ENCODE peak calls at places on chromosomes 1 and 21, in four cellular contexts. B is HCT116, Z is astrocyte, A is Panc1. L is an unnamed sample.

GRCh38 chr1:1889847-1890505 is 911 bp downstream of the GNB1 start:
- DNase-seq in Z (peak), B (no peak), A (no peak), L (no peak)

GRCh38 chr1:76292418-76293184 is 218.1 kb downstream of the ST6GALNAC3 start:
- DNase-seq in Z (no peak), A (no peak), B (no peak), L (no peak)

GRCh38 chr1:209491897-209492296 is 91.6 kb upstream of the CAMK1G start:
- DNase-seq in Z (no peak), B (no peak), A (no peak), L (no peak)

GRCh38 chr1:41496080-41497055 is 11.9 kb upstream of the EDN2 start:
- DNase-seq in Z (peak), A (no peak), B (peak), L (no peak)

GRCh38 chr1:40450491-40451237 is 388 bp downstream of the ZFP69B start:
- DNase-seq in A (peak), B (no peak), Z (peak), L (peak)

GRCh38 chr1:32881871-32882850 is 4.1 kb upstream of the HPCA start:
- DNase-seq in A (no peak), B (no peak), Z (no peak), L (peak)

GRCh38 chr1:5619469-5619868 is 372.8 kb downstream of the NPHP4 start:
- DNase-seq in A (no peak), Z (no peak), B (no peak), L (no peak)

GRCh38 chr1:80212021-80212420 is 1205.5 kb upstream of the ADGRL4 start:
- DNase-seq in B (no peak), Z (no peak), A (no peak), L (no peak)

GRCh38 chr1:15047237-15047636 is 106.3 kb upstream of the TMEM51 start:
- DNase-seq in A (no peak), B (no peak), Z (no peak), L (no peak)

GRCh38 chr21:44199448-44199847 is 41.3 kb downstream of the ICOSLG start:
- DNase-seq in B (no peak), A (no peak), Z (no peak), L (no peak)

GRCh38 chr1:207861442-207862177 is 49.3 kb downstream of the CD34 start:
- DNase-seq in B (no peak), Z (peak), A (no peak), L (no peak)

GRCh38 chr1:172449012-172449584 is 5.2 kb upstream of the PIGC start:
- DNase-seq in A (no peak), B (no peak), Z (no peak), L (no peak)

GRCh38 chr1:169259816-169260215 is 107.8 kb downstream of the NME7 start:
- DNase-seq in Z (no peak), B (no peak), A (no peak), L (no peak)

GRCh38 chr21:29712818-29713217 is 227.0 kb downstream of the GRIK1 start:
- DNase-seq in Z (no peak), B (no peak), A (no peak), L (no peak)

GRCh38 chr1:180183426-180183825 is 28.8 kb downstream of the QSOX1 start:
- DNase-seq in B (no peak), A (no peak), Z (no peak), L (no peak)

GRCh38 chr1:43531906-43532584 is 1.4 kb downstream of the PTPRF start:
- DNase-seq in Z (no peak), B (no peak), A (no peak), L (no peak)

GRCh38 chr1:52574594-52574993 is 21.7 kb upstream of the TUT4 start:
- DNase-seq in Z (peak), B (peak), A (no peak), L (no peak)

GRCh38 chr1:186620951-186621350 is 59.3 kb downstream of the PTGS2 start:
- DNase-seq in A (no peak), Z (peak), B (no peak), L (no peak)

GRCh38 chr1:16112558-16113555 is 39.4 kb upstream of the FAM131C start:
- DNase-seq in A (no peak), B (no peak), Z (peak), L (no peak)

GRCh38 chr1:223492044-223492443 is 98.8 kb downstream of the CCDC185 start:
- DNase-seq in B (no peak), A (no peak), Z (no peak), L (no peak)

GRCh38 chr1:172450524-172450885 is 6.6 kb upstream of the PIGC start:
- DNase-seq in A (no peak), Z (no peak), B (no peak), L (no peak)

GRCh38 chr1:200838676-200839445 is 33.9 kb upstream of the GPR25 start:
- DNase-seq in A (no peak), Z (peak), B (no peak), L (no peak)

GRCh38 chr1:149962736-149963135 is 26.1 kb upstream of the MTMR11 start:
- DNase-seq in A (no peak), B (no peak), Z (peak), L (no peak)

GRCh38 chr1:23916209-23917131 is 3.3 kb upstream of the CNR2 start:
- DNase-seq in B (peak), A (peak), Z (peak), L (no peak)

GRCh38 chr1:43719063-43719462 is 11.7 kb downstream of the ST3GAL3 start:
- DNase-seq in A (no peak), Z (no peak), B (no peak), L (no peak)

GRCh38 chr1:110982320-110982719 is 18.6 kb upstream of the LRIF1 start:
- DNase-seq in B (no peak), A (no peak), Z (no peak), L (no peak)

GRCh38 chr1:42765271-42765670 is 1.6 kb downstream of the P3H1 start:
- DNase-seq in A (no peak), B (no peak), Z (no peak), L (no peak)

GRCh38 chr1:30905403-30905802 is 3.2 kb downstream of the SDC3 start:
- DNase-seq in B (no peak), A (no peak), Z (no peak), L (no peak)

GRCh38 chr1:27358928-27359313 is 7.8 kb downstream of the MAP3K6 start:
- DNase-seq in B (no peak), A (no peak), Z (no peak), L (no peak)

GRCh38 chr1:2076826-2077225 is 26.6 kb downstream of the PRKCZ start:
- DNase-seq in A (no peak), B (no peak), Z (no peak), L (no peak)

DNA sequence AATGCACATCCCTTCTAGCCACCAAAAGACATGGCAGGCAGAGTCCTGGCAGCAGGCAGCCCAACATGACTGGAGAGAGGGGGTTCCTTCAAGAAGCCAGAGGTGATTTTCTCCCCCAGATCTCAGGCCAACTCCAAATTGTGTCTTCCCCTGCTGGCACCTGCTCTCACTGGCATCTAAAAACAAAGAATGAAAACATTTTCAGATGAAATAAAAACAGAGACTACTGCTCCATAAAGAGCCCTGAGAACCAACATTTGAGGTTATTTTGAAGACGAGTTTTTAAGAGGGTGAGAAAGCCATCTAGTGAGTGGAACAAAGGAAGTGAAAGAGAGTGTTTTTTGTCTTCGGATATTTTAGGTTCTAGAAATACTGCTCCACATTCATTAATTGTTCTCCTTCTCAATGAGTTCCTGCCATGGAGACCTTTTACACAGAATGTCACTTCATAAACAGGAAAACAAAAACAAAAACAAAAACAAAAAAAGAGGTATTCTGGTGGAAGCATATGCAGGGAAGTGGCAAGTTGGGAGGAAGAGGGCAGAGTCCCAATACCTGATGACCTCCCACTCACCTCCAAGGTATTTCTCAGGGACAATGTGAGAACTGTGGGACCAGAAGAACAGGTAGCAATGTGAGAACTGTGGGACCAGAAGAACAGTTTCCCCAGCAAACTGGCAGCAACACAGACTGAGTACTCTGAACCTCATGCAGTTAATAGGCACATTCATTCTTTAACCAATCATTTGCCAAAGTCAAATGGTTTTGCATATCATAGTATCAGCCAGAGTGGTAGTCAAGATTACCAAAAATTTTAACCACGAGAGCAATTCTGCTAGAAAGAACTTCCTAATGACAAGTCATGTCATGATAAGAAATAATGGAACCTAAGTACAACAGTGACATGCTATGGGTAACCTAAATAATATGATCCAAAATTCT is 50.0 kb downstream of the KIAA0319L start:
- DNase-seq in B (no peak), Z (no peak), A (no peak), L (no peak)
- H3K27ac ChIP-seq in B (no peak), Z (no peak), A (no peak), L (no peak)

GRCh38 chr1:151058682-151059341 is 610 bp downstream of the CDC42SE1 start:
- DNase-seq in A (no peak), B (no peak), Z (no peak), L (no peak)

GRCh38 chr1:151054971-151055547 is 4.4 kb downstream of the CDC42SE1 start:
- DNase-seq in Z (no peak), B (no peak), A (no peak), L (no peak)

GRCh38 chr1:151056149-151056548 is 3.3 kb downstream of the CDC42SE1 start:
- DNase-seq in B (no peak), A (no peak), Z (no peak), L (no peak)

GRCh38 chr1:151055581-151055980 is 3.8 kb downstream of the CDC42SE1 start:
- DNase-seq in A (no peak), B (no peak), Z (no peak), L (no peak)

DNA sequence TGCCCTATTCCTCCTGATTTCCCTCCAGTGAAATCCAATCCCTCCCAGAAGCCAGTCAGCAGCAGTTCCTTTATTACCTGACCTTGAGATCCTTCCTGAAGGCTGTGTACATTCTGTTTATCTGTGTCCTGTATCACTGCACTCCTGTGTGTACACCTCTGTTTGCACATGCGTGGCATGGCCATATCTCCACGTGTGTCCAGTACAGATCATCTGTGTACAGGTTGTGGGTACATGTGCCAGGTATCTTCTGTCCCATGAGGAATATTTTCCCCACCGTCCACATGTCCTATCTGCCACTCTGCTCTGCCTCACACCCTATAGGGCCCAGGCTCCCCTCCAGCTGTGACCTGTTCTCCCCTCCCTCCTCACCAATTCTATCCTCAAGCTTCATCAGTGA is 2.8 kb downstream of the CDC42SE1 start:
- DNase-seq in A (no peak), B (no peak), Z (no peak), L (no peak)
- H3K27ac ChIP-seq in A (peak), B (no peak), Z (no peak), L (no peak)

GRCh38 chr1:17596651-17597509 is 57.4 kb downstream of the ARHGEF10L start:
- DNase-seq in A (no peak), Z (no peak), B (no peak), L (no peak)
- H3K27ac ChIP-seq in A (peak), Z (no peak), B (no peak), L (no peak)

DNA sequence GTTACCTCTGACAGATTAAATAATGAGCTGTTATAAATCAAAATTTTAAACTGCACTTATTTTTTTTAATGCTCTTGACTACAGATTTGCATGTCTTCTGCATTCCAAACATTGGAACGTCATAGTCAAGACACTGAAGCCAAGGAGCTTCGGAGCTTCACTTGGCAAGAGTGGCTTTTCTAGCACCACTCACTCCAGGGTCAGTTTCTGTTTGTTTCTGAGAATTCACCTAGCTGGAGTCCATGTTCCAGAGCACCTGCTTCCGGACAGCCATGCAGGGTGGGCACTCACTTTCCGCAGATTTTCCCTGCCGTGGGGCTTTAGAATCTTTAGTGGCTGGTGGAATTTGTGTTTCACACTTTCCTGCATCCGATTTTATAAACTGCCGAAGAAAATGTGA is 202.9 kb downstream of the ZP4 start:
- DNase-seq in Z (no peak), A (no peak), B (no peak), L (no peak)
- H3K27ac ChIP-seq in Z (no peak), A (no peak), B (no peak), L (no peak)

GRCh38 chr21:46622226-46622625 is 13.2 kb upstream of the PRMT2 start:
- DNase-seq in A (no peak), B (no peak), Z (no peak), L (no peak)
- H3K27ac ChIP-seq in A (no peak), B (no peak), Z (no peak), L (peak)

DNA sequence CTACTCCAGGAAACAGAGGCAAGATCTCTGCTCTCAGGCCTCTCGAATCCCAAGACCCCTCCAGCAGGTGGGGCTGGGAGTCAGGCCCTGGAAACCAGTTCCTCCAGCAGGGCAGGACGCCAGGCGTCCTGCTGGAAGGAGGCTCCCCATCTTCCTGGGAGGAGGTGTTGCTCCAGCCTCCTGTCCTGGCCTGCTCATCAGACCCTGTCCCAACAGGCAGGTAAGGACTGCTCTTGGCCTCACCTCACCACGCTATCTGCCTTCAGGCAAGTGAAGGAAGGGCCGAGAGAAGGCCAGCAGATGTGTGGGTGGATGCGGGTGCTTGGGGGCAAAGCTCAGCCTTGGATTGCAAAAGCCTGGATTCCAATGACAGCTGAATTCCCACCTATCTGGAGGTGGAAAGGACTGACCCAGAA is 82.9 kb downstream of the SSBP3 start:
- DNase-seq in A (no peak), Z (no peak), B (no peak), L (no peak)
- H3K27ac ChIP-seq in A (no peak), Z (no peak), B (no peak), L (no peak)

GRCh38 chr1:174954686-174955669 is 44.8 kb upstream of the CACYBP start:
- DNase-seq in B (no peak), Z (no peak), A (no peak), L (no peak)
- H3K27ac ChIP-seq in B (no peak), Z (no peak), A (no peak), L (peak)

GRCh38 chr21:41651830-41652229 is 115.0 kb downstream of the RIPK4 start:
- DNase-seq in A (no peak), Z (no peak), B (no peak), L (no peak)
- H3K27ac ChIP-seq in A (peak), Z (no peak), B (no peak), L (no peak)

DNA sequence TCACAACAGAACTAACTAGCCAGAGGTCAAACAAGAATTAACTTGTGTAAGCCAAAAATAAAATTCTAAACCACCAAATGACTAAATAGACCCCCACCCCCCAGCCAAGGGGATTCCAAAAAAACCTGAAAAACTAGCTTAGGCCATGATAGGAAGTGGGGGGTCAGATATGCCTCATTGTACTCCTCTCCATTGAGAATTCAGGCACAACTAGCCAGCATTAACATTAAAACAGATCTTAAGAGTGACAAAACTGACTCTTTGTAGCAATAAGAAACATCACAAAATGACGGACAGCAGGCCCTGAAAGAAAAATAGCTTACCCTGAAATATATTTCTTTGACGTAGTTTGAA is 103.0 kb upstream of the ETV3 start:
- DNase-seq in B (no peak), A (no peak), Z (no peak), L (no peak)
- H3K27ac ChIP-seq in B (no peak), A (no peak), Z (no peak), L (no peak)

GRCh38 chr1:225897595-225898514 is 8.9 kb upstream of the LEFTY1 start:
- DNase-seq in B (no peak), Z (no peak), A (no peak), L (no peak)
- H3K27ac ChIP-seq in B (no peak), Z (no peak), A (no peak), L (no peak)

L was measured in caudate nucleus.